ENCODE peak calls at places on chromosomes 3 and 15, in eight cellular contexts. L is pancreas, A is heart left ventricle, V is tibial artery, K is right lobe of liver, C is lower lobe of right lung, E is endodermal cell, Q is foreskin fibroblast. F is an unnamed sample.

GRCh38 chr15:89335289-89336041 is 841 bp upstream of the POLG start:
- DNase-seq in C (no peak), Q (no peak), E (no peak), L (no peak), K (no peak), A (peak), V (peak), F (peak)

GRCh38 chr3:190458040-190458439 is 8.3 kb upstream of the TMEM207 start:
- DNase-seq in L (no peak), C (no peak), Q (no peak), V (no peak), A (no peak), K (no peak), E (no peak), F (no peak)

GRCh38 chr3:175749981-175750380 is 890.8 kb downstream of the NAALADL2 start:
- DNase-seq in A (no peak), K (no peak), V (no peak), C (no peak), L (no peak), E (no peak), Q (no peak), F (no peak)

GRCh38 chr3:173770011-173770410 is 372.5 kb downstream of the NLGN1 start:
- DNase-seq in V (no peak), E (no peak), A (no peak), L (no peak), K (no peak), Q (no peak), C (no peak), F (no peak)

GRCh38 chr3:196163687-196164493 is 47.3 kb downstream of the ZDHHC19 start:
- DNase-seq in L (no peak), K (no peak), Q (no peak), C (peak), V (no peak), E (peak), A (peak), F (no peak)

GRCh38 chr15:45148076-45149059 is 18.6 kb downstream of the DUOX1 start:
- DNase-seq in E (no peak), L (no peak), C (no peak), Q (no peak), V (no peak), K (no peak), A (no peak), F (no peak)

GRCh38 chr15:51374131-51374530 is 32.7 kb downstream of the GLDN start:
- DNase-seq in Q (no peak), K (no peak), C (no peak), E (no peak), V (no peak), A (no peak), L (no peak), F (no peak)

GRCh38 chr3:104988491-104988890 is 378.2 kb upstream of the ALCAM start:
- DNase-seq in V (no peak), L (no peak), Q (peak), K (no peak), C (no peak), E (no peak), A (no peak), F (no peak)

GRCh38 chr15:86373147-86373546 is 293.5 kb downstream of the AGBL1 start:
- DNase-seq in K (no peak), Q (no peak), L (no peak), V (no peak), C (no peak), A (no peak), E (no peak), F (no peak)

GRCh38 chr3:85567074-85567676 is 608.4 kb downstream of the CADM2 start:
- DNase-seq in E (peak), Q (no peak), A (peak), L (peak), V (peak), C (no peak), K (no peak), F (peak)

GRCh38 chr3:49723301-49723630 is 485 bp downstream of the GMPPB start:
- DNase-seq in E (peak), C (peak), Q (no peak), L (peak), A (peak), V (peak), K (peak), F (peak)

GRCh38 chr3:50128001-50128400 is 27.1 kb upstream of the SEMA3F start:
- DNase-seq in V (no peak), C (no peak), A (peak), Q (no peak), K (no peak), E (no peak), L (no peak), F (no peak)

GRCh38 chr3:109385442-109386318 is 48.3 kb upstream of the DPPA4 start:
- DNase-seq in E (peak), K (peak), L (no peak), A (no peak), C (no peak), V (no peak), Q (no peak), F (no peak)

GRCh38 chr15:73873889-73874511 is 636 bp downstream of the TBC1D21 start:
- DNase-seq in L (no peak), C (no peak), Q (peak), V (no peak), E (peak), A (no peak), K (peak), F (peak)

GRCh38 chr15:78914027-78914764 is 30.6 kb downstream of the CTSH start:
- DNase-seq in L (no peak), K (no peak), V (peak), Q (no peak), C (no peak), E (peak), A (peak), F (no peak)

GRCh38 chr15:39887832-39888231 is 32.2 kb downstream of the GPR176 start:
- DNase-seq in L (no peak), C (no peak), A (no peak), V (peak), K (peak), E (peak), Q (peak), F (no peak)

GRCh38 chr15:42121667-42122066 is 27.3 kb upstream of the PLA2G4D start:
- DNase-seq in K (no peak), E (no peak), Q (no peak), A (no peak), C (peak), V (no peak), L (no peak), F (no peak)

GRCh38 chr15:48550822-48551525 is 94.5 kb downstream of the FBN1 start:
- DNase-seq in Q (no peak), C (no peak), E (no peak), K (no peak), V (no peak), L (no peak), A (no peak), F (no peak)

GRCh38 chr15:86879250-86880229 is 799.9 kb downstream of the AGBL1 start:
- DNase-seq in V (no peak), Q (no peak), K (no peak), C (no peak), A (peak), E (no peak), L (no peak), F (no peak)

GRCh38 chr3:121649645-121650044 is 11.1 kb downstream of the HCLS1 start:
- DNase-seq in E (no peak), A (no peak), V (no peak), Q (no peak), K (no peak), C (no peak), L (no peak), F (no peak)

GRCh38 chr3:72227536-72228070 is 442.7 kb upstream of the PROK2 start:
- DNase-seq in V (no peak), L (no peak), A (no peak), K (no peak), C (no peak), E (no peak), Q (peak), F (no peak)

GRCh38 chr3:177150970-177151627 is 46.2 kb downstream of the TBL1XR1 start:
- DNase-seq in A (no peak), C (no peak), L (no peak), E (no peak), Q (peak), V (no peak), K (no peak), F (no peak)

GRCh38 chr3:152331018-152331541 is 62.4 kb downstream of the MBNL1 start:
- DNase-seq in A (no peak), C (no peak), K (no peak), Q (peak), E (no peak), L (no peak), V (no peak), F (no peak)

GRCh38 chr3:23763040-23763477 is 42.7 kb upstream of the UBE2E1 start:
- DNase-seq in L (no peak), A (peak), Q (no peak), K (no peak), C (no peak), V (no peak), E (no peak), F (no peak)

GRCh38 chr3:172044833-172045585 is 5.6 kb downstream of the FNDC3B start:
- DNase-seq in A (no peak), C (no peak), Q (no peak), K (no peak), L (no peak), V (no peak), E (no peak), F (no peak)
- H3K4me3 ChIP-seq in A (peak), C (no peak), Q (no peak), K (no peak), L (no peak), V (no peak), E (peak), F (no peak)

GRCh38 chr15:75171408-75171807 is 30.3 kb upstream of the C15orf39 start:
- DNase-seq in C (no peak), K (no peak), A (no peak), Q (peak), V (no peak), L (no peak), E (no peak), F (peak)

GRCh38 chr15:75172168-75172841 is 29.4 kb upstream of the C15orf39 start:
- DNase-seq in E (no peak), Q (no peak), A (no peak), V (no peak), C (no peak), K (no peak), L (no peak), F (no peak)

GRCh38 chr15:75170203-75170602 is 31.5 kb upstream of the C15orf39 start:
- DNase-seq in C (no peak), Q (no peak), A (no peak), L (no peak), E (no peak), V (no peak), K (no peak), F (no peak)

GRCh38 chr15:75168374-75168773 is 33.3 kb upstream of the C15orf39 start:
- DNase-seq in V (no peak), A (no peak), Q (no peak), C (no peak), L (no peak), E (no peak), K (no peak), F (no peak)

DNA sequence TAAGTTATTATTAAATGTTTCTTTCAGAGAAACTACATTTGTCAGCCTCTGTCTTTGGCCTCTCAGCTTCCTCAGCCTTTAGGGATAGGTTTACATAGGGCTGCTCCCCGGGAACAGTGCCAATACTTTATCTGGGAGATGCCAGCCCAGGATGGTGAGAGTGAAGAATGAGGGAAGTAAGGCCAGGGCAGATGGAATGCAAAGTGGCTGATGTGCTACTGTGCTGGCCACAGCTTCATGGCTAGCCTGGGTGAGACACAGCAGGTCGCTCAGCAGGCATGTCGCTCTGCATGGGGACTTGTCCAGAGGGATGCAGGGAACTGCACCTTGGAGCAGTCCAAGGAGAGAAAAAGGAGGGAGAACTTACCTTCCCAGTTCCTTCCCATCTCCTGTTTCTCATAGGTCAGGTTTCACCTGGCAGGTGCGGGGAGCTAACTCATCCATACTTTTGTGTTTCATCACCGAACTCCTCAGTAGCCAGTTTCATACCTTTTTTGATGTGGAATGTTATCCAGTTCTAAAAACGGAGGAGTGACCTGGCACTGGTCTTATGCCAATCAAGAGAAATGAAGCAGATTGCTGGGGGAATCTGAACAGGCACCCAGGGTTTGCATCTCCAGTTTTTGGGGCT is 30.9 kb upstream of the C15orf39 start:
- DNase-seq in K (no peak), E (no peak), V (no peak), C (no peak), A (no peak), Q (peak), L (no peak), F (no peak)
- H3K4me3 ChIP-seq in K (no peak), E (no peak), V (no peak), C (no peak), A (no peak), Q (no peak), L (no peak), F (no peak)

DNA sequence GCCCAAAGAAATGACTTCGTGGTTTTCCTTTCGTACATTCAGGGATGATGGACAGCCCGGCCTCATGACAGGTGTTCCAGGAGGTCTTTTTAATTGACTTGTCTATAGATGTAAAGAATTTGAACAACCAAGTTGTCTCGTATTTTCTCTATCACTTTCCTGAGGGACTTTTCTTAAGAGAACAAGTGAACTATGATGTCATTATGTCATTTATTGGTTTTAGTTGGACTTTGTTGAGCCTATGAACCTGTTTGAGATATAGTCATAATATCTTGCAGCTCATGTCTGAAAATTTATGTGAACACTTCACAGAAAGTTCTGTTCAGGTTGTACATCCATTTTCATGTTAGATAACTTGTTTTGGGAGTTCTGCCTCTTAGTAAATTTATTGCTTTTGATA is 89.2 kb downstream of the RBMS3 start:
- DNase-seq in K (no peak), Q (no peak), C (no peak), A (no peak), E (no peak), V (no peak), L (no peak), F (no peak)
- H3K4me3 ChIP-seq in K (no peak), Q (no peak), C (no peak), A (no peak), E (no peak), V (no peak), L (no peak), F (no peak)

DNA sequence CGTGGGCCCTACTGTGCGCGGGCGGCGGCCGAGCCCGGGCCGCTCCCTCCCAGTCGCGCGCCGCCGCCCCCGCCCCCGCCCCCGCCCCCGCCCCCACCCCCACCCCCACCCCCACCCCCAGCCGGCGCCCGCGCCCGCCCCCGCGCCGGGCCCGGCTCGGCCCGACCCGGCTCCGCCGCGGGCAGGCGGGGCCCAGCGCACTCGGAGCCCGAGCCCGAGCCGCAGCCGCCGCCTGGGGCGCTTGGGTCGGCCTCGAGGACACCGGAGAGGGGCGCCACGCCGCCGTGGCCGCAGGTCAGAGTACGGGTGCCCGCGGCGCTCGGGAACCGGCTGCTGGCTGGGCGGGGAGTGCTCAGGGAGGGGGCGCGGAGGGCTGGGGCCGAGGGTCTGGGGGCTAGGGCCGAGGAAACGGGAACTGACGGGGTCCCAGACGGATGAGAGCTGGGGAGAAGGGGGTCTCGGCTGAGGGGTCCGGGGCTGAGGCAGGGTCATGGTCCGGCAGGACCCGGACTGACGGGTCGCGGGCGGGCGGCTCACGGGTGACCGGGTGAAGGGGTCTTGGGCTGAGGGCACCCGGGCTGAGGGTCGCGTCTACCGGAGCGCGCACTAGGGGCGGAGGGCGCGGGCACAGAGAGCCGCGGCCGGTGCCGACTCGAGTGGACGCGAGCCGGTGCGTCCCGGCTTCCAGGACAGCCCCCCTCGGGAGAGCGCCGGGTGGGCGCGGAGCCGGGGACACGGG is 974 bp upstream of the PPARG start:
- DNase-seq in C (peak), A (peak), K (peak), E (peak), L (peak), Q (peak), V (no peak), F (no peak)
- H3K4me3 ChIP-seq in C (peak), A (peak), K (peak), E (peak), L (peak), Q (peak), V (peak), F (no peak)

DNA sequence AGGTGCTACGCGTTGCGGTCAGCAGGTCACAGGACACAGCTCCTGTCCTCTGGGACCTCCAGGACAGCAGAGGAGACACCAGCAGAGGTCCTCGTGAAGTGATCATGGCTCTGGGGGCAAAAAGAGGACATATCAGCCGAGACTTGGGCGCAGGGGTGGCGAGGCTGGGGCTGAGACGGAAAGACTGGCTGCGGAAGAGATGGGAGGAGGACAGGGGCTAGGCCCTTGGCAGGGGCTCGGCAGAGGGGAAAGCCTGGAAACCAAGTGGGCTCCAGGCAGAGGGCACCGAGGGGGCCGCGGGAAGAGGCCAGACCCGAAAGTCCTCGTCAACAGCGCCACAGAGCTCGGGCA is 4.9 kb upstream of the CFAP100 start:
- DNase-seq in K (peak), V (no peak), Q (no peak), A (no peak), E (no peak), C (no peak), L (no peak), F (no peak)
- H3K4me3 ChIP-seq in K (no peak), V (no peak), Q (no peak), A (no peak), E (no peak), C (peak), L (no peak), F (no peak)

GRCh38 chr3:143674100-143674968 is 173.9 kb downstream of the SLC9A9 start:
- DNase-seq in L (peak), A (peak), C (peak), V (peak), E (peak), K (peak), Q (peak), F (peak)

GRCh38 chr3:143677420-143677819 is 170.8 kb downstream of the SLC9A9 start:
- DNase-seq in C (no peak), K (no peak), Q (no peak), A (no peak), L (no peak), E (no peak), V (no peak), F (no peak)

GRCh38 chr3:143672396-143673165 is 175.7 kb downstream of the SLC9A9 start:
- DNase-seq in L (no peak), C (no peak), E (no peak), K (no peak), V (no peak), A (no peak), Q (peak), F (no peak)

GRCh38 chr3:143676021-143676420 is 172.2 kb downstream of the SLC9A9 start:
- DNase-seq in Q (no peak), C (no peak), K (no peak), V (no peak), A (no peak), E (no peak), L (no peak), F (no peak)

DNA sequence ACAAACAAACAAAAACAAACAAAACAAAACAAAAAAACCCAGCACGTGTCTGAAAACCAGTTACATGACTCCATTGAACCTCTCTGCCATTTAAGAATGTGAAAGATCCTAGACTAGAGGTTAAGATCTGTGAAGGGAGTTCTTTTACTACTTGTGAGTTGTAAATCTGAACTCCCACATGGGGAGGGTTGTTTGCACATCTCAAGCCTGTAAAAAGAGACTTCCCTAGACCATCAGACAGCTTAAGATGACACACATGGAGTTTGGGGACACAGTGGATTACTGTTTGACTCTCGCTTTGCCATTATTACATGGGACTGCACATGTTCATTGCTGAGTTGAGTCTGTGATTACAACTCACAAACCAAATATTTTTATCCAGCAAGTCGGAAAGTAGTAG is 171.5 kb downstream of the SLC9A9 start:
- DNase-seq in E (no peak), K (no peak), V (no peak), A (no peak), Q (no peak), L (no peak), C (no peak), F (no peak)
- H3K4me3 ChIP-seq in E (no peak), K (no peak), V (no peak), A (no peak), Q (no peak), L (no peak), C (no peak), F (no peak)